ENCODE peak calls at places on chromosome 21, in ten cellular contexts. F is AG09309, G is cardiac muscle cell, H is HFF-Myc, N is ascending aorta, U is dorsolateral prefrontal cortex, Y is fibroblast of lung, L is mammary epithelial cell, C is tibial artery, R is WTC11. M is an unnamed sample.

GRCh38 chr21:41230530-41230929 is 62.6 kb downstream of the BACE2 start:
- DNase-seq in F (no peak), G (no peak), H (no peak), N (no peak), U (no peak), Y (no peak), L (no peak), C (no peak), R (no peak), M (no peak)

GRCh38 chr21:46361937-46362336 is 38.0 kb downstream of the PCNT start:
- DNase-seq in F (no peak), G (no peak), H (no peak), N (no peak), U (no peak), Y (no peak), L (no peak), C (no peak), R (no peak), M (no peak)

GRCh38 chr21:45289655-45290515 is 2.2 kb upstream of the POFUT2 start:
- DNase-seq in F (no peak), G (peak; percentile 34), H (no peak), N (peak; percentile 49), U (no peak), Y (peak; percentile 20), L (no peak), C (peak; percentile 54), R (no peak), M (no peak)

GRCh38 chr21:37383066-37383465 is 16.5 kb downstream of the DYRK1A start:
- DNase-seq in F (no peak), G (no peak), H (no peak), N (no peak), U (no peak), Y (no peak), L (no peak), C (no peak), R (no peak), M (no peak)

GRCh38 chr21:35995522-35996088 is 64.7 kb downstream of the SETD4 start:
- DNase-seq in F (no peak), G (no peak), H (no peak), N (no peak), U (no peak), Y (peak; percentile 33), L (peak; percentile 14), C (no peak), R (no peak), M (no peak)

GRCh38 chr21:29347274-29347681 is 48.6 kb downstream of the BACH1 start:
- DNase-seq in F (no peak), G (no peak), H (no peak), N (no peak), U (no peak), Y (no peak), L (no peak), C (no peak), R (no peak), M (no peak)

GRCh38 chr21:25323356-25323949 is 283.8 kb downstream of the MRPL39 start:
- DNase-seq in F (no peak), G (no peak), H (no peak), N (no peak), U (no peak), Y (no peak), L (no peak), C (no peak), R (no peak), M (no peak)

GRCh38 chr21:35738342-35738961 is 321.9 kb downstream of the SETD4 start:
- DNase-seq in F (no peak), G (no peak), H (peak; percentile 10), N (no peak), U (no peak), Y (peak; percentile 86), L (peak; percentile 36), C (no peak), R (no peak), M (no peak)

GRCh38 chr21:34100789-34101188 is 27.4 kb downstream of the MRPS6 start:
- DNase-seq in F (no peak), G (no peak), H (no peak), N (no peak), U (no peak), Y (peak; percentile 30), L (no peak), C (no peak), R (no peak), M (no peak)

GRCh38 chr21:16568661-16569060 is 838.9 kb downstream of the USP25 start:
- DNase-seq in F (no peak), G (no peak), H (no peak), N (no peak), U (no peak), Y (no peak), L (no peak), C (no peak), R (no peak), M (no peak)

GRCh38 chr21:16571594-16571993 is 841.8 kb downstream of the USP25 start:
- DNase-seq in F (no peak), G (no peak), H (no peak), N (no peak), U (no peak), Y (peak; percentile 52), L (no peak), C (no peak), R (no peak), M (no peak)

GRCh38 chr21:16570196-16570595 is 840.4 kb downstream of the USP25 start:
- DNase-seq in F (no peak), G (no peak), H (no peak), N (no peak), U (no peak), Y (peak; percentile 73), L (peak; percentile 58), C (no peak), R (no peak), M (no peak)

GRCh38 chr21:16570856-16571255 is 841.1 kb downstream of the USP25 start:
- DNase-seq in F (no peak), G (no peak), H (no peak), N (no peak), U (no peak), Y (peak; percentile 63), L (no peak), C (no peak), R (no peak), M (no peak)

DNA sequence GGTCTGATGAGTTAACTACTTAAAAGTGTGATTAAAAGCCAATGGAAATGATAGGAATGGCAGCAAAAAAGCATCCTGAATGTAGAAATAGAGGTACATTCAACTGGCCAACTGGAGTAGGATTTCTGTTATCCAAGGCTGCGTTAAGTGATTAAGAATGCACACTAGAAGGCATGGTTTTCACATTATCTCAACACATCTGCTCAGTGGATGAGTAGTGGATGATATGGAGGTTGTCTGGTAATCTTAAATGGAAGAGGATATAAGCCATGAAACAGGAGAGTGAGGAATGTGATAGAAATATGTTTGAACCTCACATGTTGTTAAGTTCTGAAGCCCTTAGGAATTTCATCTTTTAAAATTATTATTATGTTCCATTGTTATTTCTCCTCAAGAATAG is 839.9 kb downstream of the USP25 start:
- DNase-seq in F (no peak), G (no peak), H (no peak), N (no peak), U (no peak), Y (peak; percentile 82), L (no peak), C (no peak), R (no peak), M (no peak)
- TF ChIP-seq CTCF in F (no peak), G (no peak), H (no peak), N (no peak), U (no peak), Y (no peak), L (no peak), C (no peak), R (no peak), M (no peak)

DNA sequence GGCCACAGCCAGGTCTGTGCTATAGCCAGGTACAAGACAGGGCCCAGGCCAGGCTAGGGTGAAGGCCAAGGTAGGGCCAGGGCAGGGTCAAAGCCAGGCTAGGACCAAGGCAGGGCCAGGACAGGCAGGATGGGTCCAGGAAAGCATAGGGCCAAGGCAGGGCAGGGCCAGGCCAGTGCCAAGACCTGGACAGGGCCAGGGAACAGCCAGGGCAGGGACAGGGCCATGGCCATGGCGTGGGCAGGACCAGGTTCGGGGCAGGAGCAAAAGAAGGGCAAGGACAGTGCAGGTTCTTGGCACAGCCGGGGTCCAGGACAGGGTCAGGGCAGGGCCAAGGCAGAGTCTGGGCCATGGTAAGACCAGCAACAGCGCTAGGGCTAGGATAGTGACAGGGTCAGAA is 153.4 kb downstream of the LIPI start:
- DNase-seq in F (no peak), G (no peak), H (no peak), N (no peak), U (no peak), Y (no peak), L (no peak), C (no peak), R (no peak), M (no peak)
- TF ChIP-seq CTCF in F (no peak), G (no peak), H (no peak), N (no peak), U (no peak), Y (no peak), L (no peak), C (no peak), R (no peak), M (no peak)

GRCh38 chr21:22575165-22575584 is 1577.0 kb downstream of the NCAM2 start:
- DNase-seq in F (no peak), G (peak; percentile 52), H (no peak), N (no peak), U (no peak), Y (no peak), L (no peak), C (no peak), R (peak; percentile 25), M (no peak)
- TF ChIP-seq CTCF in F (no peak), G (no peak), H (no peak), N (no peak), U (peak; percentile 44), Y (no peak), L (no peak), C (no peak), R (peak; percentile 61), M (peak; percentile 77)

GRCh38 chr21:31115249-31115648 is 77.0 kb upstream of the KRTAP19-8 start:
- DNase-seq in F (no peak), G (no peak), H (no peak), N (no peak), U (no peak), Y (no peak), L (no peak), C (no peak), R (no peak), M (no peak)

GRCh38 chr21:31119199-31119598 is 80.9 kb upstream of the KRTAP19-8 start:
- DNase-seq in F (no peak), G (no peak), H (no peak), N (no peak), U (no peak), Y (no peak), L (no peak), C (no peak), R (no peak), M (no peak)

DNA sequence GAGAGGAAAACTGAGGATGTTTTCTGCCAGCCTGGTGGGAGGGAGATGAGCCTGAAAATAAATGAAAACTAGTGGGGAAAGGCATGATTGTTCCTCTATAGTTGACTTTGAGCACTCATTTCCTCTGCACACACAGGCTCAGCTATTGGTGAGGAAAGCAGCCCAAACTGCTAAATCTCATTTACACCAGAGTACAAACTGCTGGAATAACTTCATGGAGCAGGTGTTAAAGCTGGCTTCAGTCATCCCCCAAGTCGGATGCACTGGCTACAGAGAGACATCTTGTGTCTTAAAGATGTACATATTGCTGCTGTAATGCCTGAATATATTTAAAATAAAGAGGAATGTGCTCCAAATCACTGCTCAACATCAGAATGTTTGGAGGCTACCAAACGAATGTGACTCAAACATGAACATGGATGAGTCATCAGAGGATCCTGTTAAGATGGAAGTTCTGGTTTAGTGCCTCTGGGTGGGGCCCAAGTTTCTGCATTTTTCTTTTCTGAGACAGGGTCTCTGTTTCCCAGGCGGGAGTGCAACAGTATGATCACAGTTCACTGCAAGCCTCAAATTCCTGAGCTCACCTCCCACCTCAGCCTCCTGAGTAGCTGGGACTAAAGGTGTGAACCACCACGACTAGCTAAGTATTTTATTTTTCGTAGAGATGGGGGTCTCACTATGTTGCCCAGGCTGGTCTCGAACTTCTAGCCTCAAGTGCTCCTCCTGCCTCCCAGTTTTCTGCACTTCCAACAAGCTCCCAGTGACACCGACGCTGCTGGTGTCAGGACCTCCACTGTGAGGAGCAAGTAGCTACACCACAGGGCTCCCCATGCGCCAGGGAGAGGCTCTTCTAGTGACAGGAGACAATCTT is 79.0 kb upstream of the KRTAP19-8 start:
- DNase-seq in F (peak; percentile 28), G (no peak), H (no peak), N (no peak), U (no peak), Y (peak; percentile 92), L (peak; percentile 73), C (no peak), R (no peak), M (no peak)
- TF ChIP-seq CTCF in F (no peak), G (peak; percentile 18), H (no peak), N (no peak), U (no peak), Y (peak; percentile 9), L (peak; percentile 15), C (no peak), R (no peak), M (peak; percentile 56)

M was measured in chondrocyte.